ENCODE peak calls at places on chromosomes 6 and 20, in six cellular contexts. D is transverse colon, L is A549, P is stomach, T is GM12878, I is body of pancreas. S is an unnamed sample.

GRCh38 chr6:7617954-7618764 is 28.2 kb downstream of the SNRNP48 start:
- DNase-seq in D (peak; percentile 29), L (no peak), P (no peak), T (peak; percentile 38), I (peak; percentile 11), S (no peak)

GRCh38 chr6:125123468-125124249 is 29.9 kb upstream of the TPD52L1 start:
- DNase-seq in D (no peak), L (no peak), P (no peak), T (no peak), I (no peak), S (no peak)

GRCh38 chr20:48797275-48797825 is 30.4 kb downstream of the PREX1 start:
- DNase-seq in D (peak; percentile 31), L (no peak), P (no peak), T (no peak), I (no peak), S (no peak)

GRCh38 chr20:17995967-17996819 is 27.4 kb downstream of the MGME1 start:
- DNase-seq in D (no peak), L (peak; percentile 66), P (no peak), T (no peak), I (peak; percentile 56), S (peak; percentile 78)

GRCh38 chr20:3040086-3040485 is 3.3 kb upstream of the GNRH2 start:
- DNase-seq in D (no peak), L (no peak), P (no peak), T (no peak), I (no peak), S (no peak)

GRCh38 chr6:13453771-13454251 is 33.6 kb downstream of the GFOD1 start:
- DNase-seq in D (no peak), L (peak; percentile 6), P (no peak), T (peak; percentile 65), I (no peak), S (peak; percentile 54)

GRCh38 chr6:139778688-139779087 is 404.2 kb upstream of the CITED2 start:
- DNase-seq in D (no peak), L (no peak), P (no peak), T (no peak), I (no peak), S (no peak)

GRCh38 chr6:111087106-111087835 is at the start of gene SLC16A10:
- DNase-seq in D (peak; percentile 71), L (peak; percentile 35), P (peak; percentile 84), T (no peak), I (peak; percentile 97), S (peak; percentile 90)

GRCh38 chr6:149210376-149210775 is 107.1 kb upstream of the TAB2 start:
- DNase-seq in D (no peak), L (no peak), P (no peak), T (no peak), I (no peak), S (peak; percentile 15)

GRCh38 chr20:32898721-32899120 is 40.0 kb downstream of the EFCAB8 start:
- DNase-seq in D (no peak), L (no peak), P (no peak), T (no peak), I (no peak), S (no peak)

GRCh38 chr6:79231101-79231500 is 3.4 kb downstream of the HMGN3 start:
- DNase-seq in D (no peak), L (no peak), P (no peak), T (no peak), I (no peak), S (no peak)

GRCh38 chr6:27870486-27870885 is 41.7 kb downstream of the OR2B2 start:
- DNase-seq in D (no peak), L (no peak), P (no peak), T (no peak), I (no peak), S (peak; percentile 58)

GRCh38 chr6:20875369-20875963 is 341.2 kb downstream of the CDKAL1 start:
- DNase-seq in D (no peak), L (no peak), P (no peak), T (no peak), I (peak; percentile 10), S (peak; percentile 11)

GRCh38 chr6:56913276-56914138 is 41.4 kb upstream of the BEND6 start:
- DNase-seq in D (no peak), L (no peak), P (no peak), T (no peak), I (no peak), S (no peak)

GRCh38 chr20:610130-611046 is at the start of gene TCF15:
- DNase-seq in D (no peak), L (no peak), P (no peak), T (no peak), I (peak; percentile 9), S (peak; percentile 78)

GRCh38 chr6:47138046-47138445 is 95.9 kb upstream of the ADGRF1 start:
- DNase-seq in D (no peak), L (no peak), P (no peak), T (no peak), I (no peak), S (peak; percentile 2)

GRCh38 chr6:31533455-31533841 is 4.7 kb downstream of the MCCD1 start:
- DNase-seq in D (no peak), L (no peak), P (no peak), T (no peak), I (no peak), S (no peak)
- TF ChIP-seq POLR2A in D (no peak), L (no peak), P (no peak), T (no peak), I (no peak), S (no peak)

DNA sequence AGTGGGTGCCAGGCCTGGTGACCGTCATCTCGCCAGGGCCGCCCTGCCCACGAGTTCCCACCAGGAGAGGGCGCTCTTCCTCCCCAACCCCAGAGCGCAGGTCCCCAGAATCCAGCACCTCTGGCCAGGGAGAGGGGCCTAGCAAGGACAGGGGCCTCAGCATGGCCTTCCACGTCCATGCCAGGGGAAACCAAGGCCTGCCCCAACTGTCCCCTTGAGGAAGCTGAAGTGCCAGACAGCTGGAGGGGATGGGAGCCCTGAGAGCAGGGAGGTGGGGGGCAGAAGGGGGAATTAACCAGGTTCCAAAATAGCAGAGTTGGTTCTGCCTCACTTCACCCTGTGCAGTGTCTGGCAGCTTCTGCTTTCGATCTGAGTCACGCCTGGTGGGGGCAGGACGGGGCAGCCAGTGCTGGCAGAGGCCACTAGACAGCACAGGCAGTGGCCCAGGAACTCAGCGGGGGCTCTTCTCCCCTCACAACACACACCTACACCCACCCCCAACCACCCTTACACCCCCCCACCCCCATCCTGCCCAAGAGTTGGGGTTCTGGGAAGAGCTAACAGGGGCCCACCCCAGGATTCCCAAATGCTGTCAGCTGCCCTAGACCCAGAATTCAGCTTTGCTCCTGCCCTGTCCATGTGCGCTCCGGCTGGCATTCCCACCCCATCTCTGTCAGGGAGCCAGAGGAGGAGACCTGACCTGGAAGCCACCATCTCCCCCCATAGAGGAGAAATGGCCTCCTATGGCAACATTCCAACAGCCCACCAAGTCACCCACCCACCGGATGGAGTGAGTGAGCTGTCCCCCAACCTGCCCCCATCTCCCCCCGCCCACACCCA is 29.2 kb downstream of the TFEB start:
- DNase-seq in D (peak; percentile 84), L (peak; percentile 78), P (peak; percentile 75), T (peak; percentile 87), I (peak; percentile 40), S (peak; percentile 78)
- TF ChIP-seq POLR2A in D (no peak), L (no peak), P (no peak), T (peak; percentile 51), I (no peak), S (no peak)

DNA sequence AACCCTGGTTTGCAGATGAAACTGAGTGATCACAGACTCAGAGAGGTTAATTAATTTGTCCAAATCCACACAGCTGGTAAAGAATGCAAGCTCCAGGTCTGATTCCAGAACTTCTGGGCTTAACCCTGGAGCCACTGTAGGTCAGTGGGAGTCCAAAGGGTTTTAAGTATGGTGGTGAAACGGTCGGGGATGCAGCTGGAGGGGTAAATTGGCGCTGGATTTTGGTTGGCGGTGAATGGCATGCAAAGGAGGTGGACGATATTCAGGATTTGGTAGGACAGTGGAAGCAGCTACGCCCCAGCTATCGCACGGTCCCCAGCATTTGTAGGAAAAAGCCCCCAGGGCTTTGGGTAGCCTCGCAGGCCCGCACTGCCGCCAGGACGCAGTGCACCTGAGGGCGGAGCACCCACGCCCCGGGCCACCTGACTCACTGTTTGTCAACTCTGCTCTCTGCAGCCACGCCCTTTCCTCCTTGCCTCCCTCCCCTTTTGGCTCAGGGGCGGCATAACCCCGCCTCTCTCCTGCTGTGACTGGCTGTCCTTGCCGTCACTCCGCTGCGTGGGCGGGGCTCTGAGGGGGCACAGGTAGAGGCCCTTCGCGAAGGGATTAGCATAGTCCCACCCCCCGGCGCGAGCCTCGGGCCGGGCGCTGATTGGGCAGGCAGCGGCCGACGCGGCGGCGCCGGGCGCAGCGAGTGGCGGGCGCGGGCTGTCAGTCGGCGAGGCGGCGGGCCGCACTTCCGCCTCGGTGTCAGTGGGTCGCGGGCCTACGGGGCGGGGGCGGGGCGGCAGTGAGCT is at the start of gene OSBPL2:
- DNase-seq in D (peak; percentile 100), L (peak; percentile 99), P (peak; percentile 99), T (peak; percentile 95), I (peak; percentile 99), S (peak; percentile 99)
- TF ChIP-seq POLR2A in D (no peak), L (no peak), P (no peak), T (peak; percentile 67), I (peak; percentile 68), S (peak; percentile 72)

GRCh38 chr20:23159256-23159922 is 73.3 kb upstream of the CD93 start:
- DNase-seq in D (no peak), L (no peak), P (peak; percentile 25), T (no peak), I (no peak), S (no peak)

GRCh38 chr20:23159923-23160445 is 73.9 kb upstream of the CD93 start:
- DNase-seq in D (no peak), L (no peak), P (no peak), T (no peak), I (no peak), S (no peak)

GRCh38 chr20:23156842-23157423 is 70.8 kb upstream of the CD93 start:
- DNase-seq in D (no peak), L (no peak), P (no peak), T (no peak), I (no peak), S (no peak)

GRCh38 chr20:23156170-23156841 is 70.2 kb upstream of the CD93 start:
- DNase-seq in D (peak; percentile 40), L (peak; percentile 52), P (peak; percentile 37), T (no peak), I (no peak), S (no peak)

DNA sequence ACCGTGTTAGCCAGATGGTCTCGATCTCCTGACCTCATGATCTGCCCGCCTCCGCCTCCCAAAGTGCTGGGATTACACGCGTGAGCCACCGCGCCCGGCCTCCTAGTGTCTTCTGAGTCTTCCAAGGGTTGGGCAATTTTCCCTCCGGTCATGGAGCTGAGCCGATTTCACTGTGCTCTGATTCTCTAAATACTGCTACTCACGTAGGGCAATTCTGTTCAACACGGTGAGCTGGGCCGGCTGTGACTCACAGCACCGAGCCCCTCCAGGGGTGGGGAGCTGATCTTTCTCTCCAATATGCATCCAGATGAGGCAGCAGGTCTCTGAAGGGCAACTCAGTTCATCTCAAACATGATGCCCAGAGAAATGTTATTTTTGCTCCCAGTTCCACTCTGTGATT is 71.6 kb upstream of the CD93 start:
- DNase-seq in D (no peak), L (no peak), P (peak; percentile 23), T (no peak), I (no peak), S (peak; percentile 25)
- TF ChIP-seq POLR2A in D (no peak), L (no peak), P (no peak), T (no peak), I (no peak), S (no peak)

GRCh38 chr6:122399348-122400120 is at the start of gene HSF2:
- DNase-seq in D (peak; percentile 96), L (peak; percentile 79), P (peak; percentile 96), T (peak; percentile 86), I (peak; percentile 97), S (peak; percentile 98)
- TF ChIP-seq POLR2A in D (peak; percentile 51), L (peak; percentile 34), P (no peak), T (peak; percentile 81), I (peak; percentile 56), S (peak; percentile 55)